ENCODE peak calls at places on chromosome 2, in four cellular contexts. A is HCT116, S is HepG2, M is H1. T is an unnamed sample.

GRCh38 chr2:156896294-156896693 is 361.2 kb upstream of the GALNT5 start:
- DNase-seq in A (no peak), S (no peak), M (no peak), T (no peak)

GRCh38 chr2:239827511-239827865 is 197.7 kb downstream of the NDUFA10 start:
- DNase-seq in A (no peak), S (no peak), M (no peak), T (no peak)

GRCh38 chr2:190578158-190579057 is 43.9 kb upstream of the NEMP2 start:
- DNase-seq in A (peak), S (peak), M (no peak), T (peak)

GRCh38 chr2:241885701-241886643 is 16.4 kb downstream of the RTP5 start:
- DNase-seq in A (no peak), S (no peak), M (no peak), T (no peak)

GRCh38 chr2:190781604-190782198 is 98.9 kb upstream of the GLS start:
- DNase-seq in A (peak), S (peak), M (no peak), T (peak)

GRCh38 chr2:205868773-205869333 is 186.6 kb downstream of the NRP2 start:
- DNase-seq in A (no peak), S (no peak), M (no peak), T (no peak)

GRCh38 chr2:226962374-226962773 is 126.5 kb downstream of the RHBDD1 start:
- DNase-seq in A (no peak), S (no peak), M (no peak), T (no peak)

GRCh38 chr2:217932661-217933325 is 70.0 kb downstream of the TNS1 start:
- DNase-seq in A (no peak), S (no peak), M (no peak), T (no peak)

GRCh38 chr2:241912021-241912555 is 42.6 kb downstream of the RTP5 start:
- DNase-seq in A (no peak), S (peak), M (no peak), T (no peak)

GRCh38 chr2:166158546-166158945 is 30.7 kb upstream of the SCN1A start:
- DNase-seq in A (no peak), S (no peak), M (no peak), T (no peak)

GRCh38 chr2:14551069-14551468 is 81.4 kb upstream of the LRATD1 start:
- DNase-seq in A (no peak), S (no peak), M (no peak), T (no peak)

GRCh38 chr2:240932724-240933047 is 26.6 kb downstream of the CROCC2 start:
- DNase-seq in A (no peak), S (no peak), M (no peak), T (no peak)

GRCh38 chr2:20097889-20098714 is 46.7 kb upstream of the LAPTM4A start:
- DNase-seq in A (peak), S (peak), M (peak), T (peak)

GRCh38 chr2:172704072-172704936 is 31.3 kb upstream of the RAPGEF4 start:
- DNase-seq in A (no peak), S (peak), M (no peak), T (peak)

GRCh38 chr2:188966079-188966571 is 8.0 kb upstream of the COL3A1 start:
- DNase-seq in A (no peak), S (no peak), M (no peak), T (no peak)

GRCh38 chr2:54648256-54648655 is 75.2 kb upstream of the EML6 start:
- DNase-seq in A (no peak), S (no peak), M (no peak), T (no peak)

GRCh38 chr2:3282056-3282998 is 95.3 kb downstream of the EIPR1 start:
- DNase-seq in A (no peak), S (no peak), M (no peak), T (no peak)

GRCh38 chr2:9463698-9464034 is 10.7 kb upstream of the IAH1 start:
- DNase-seq in A (no peak), S (no peak), M (no peak), T (no peak)
- TF ChIP-seq FOSL1 in A (no peak), S (no peak), M (no peak), T (no peak)

GRCh38 chr2:121727332-121727731 is 9.3 kb downstream of the NIFK start:
- DNase-seq in A (no peak), S (no peak), M (no peak), T (no peak)
- TF ChIP-seq FOSL1 in A (no peak), S (no peak), M (no peak), T (no peak)

GRCh38 chr2:6525371-6525770 is 340.3 kb downstream of the CMPK2 start:
- DNase-seq in A (no peak), S (no peak), M (no peak), T (no peak)

GRCh38 chr2:6524678-6525367 is 340.9 kb downstream of the CMPK2 start:
- DNase-seq in A (no peak), S (no peak), M (no peak), T (no peak)

GRCh38 chr2:6531304-6531703 is 334.4 kb downstream of the CMPK2 start:
- DNase-seq in A (no peak), S (no peak), M (no peak), T (no peak)

GRCh38 chr2:6523476-6523875 is 342.2 kb downstream of the CMPK2 start:
- DNase-seq in A (no peak), S (no peak), M (no peak), T (no peak)

DNA sequence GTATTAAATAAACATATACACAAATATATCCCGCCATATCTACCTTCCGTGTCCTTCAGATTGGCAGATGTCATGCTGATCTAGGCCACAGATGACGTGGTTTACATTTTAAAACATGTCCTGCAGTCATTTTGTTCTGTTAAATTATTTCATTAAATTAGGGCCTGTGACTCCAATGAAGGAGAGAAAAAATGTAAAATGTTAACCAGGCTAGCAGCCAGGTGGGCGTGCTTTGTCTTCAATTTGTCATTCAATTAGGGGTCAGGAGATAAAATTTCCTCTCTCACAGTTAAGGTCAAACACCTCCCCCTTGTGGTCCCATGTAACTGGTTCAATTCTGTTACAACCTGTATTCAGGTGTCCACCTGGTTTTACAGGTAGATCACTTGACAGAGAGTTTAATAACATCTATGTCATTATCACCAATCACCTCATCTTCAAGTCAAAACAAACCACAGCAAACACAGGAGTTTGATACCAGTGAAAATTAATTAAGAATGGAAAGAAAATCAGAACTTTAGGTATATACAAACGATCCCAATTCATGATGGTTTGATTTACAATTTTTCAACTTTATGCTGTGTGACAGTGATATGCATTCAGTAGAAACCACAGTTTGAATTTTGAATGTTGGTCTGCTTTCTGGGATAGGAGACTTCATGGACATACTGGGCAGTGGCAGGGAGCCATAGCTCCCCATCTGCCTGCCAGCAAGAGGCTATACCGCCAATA is 339.4 kb downstream of the CMPK2 start:
- DNase-seq in A (peak), S (peak), M (no peak), T (no peak)
- TF ChIP-seq FOSL1 in A (no peak), S (no peak), M (no peak), T (no peak)

GRCh38 chr2:208568203-208568602 is 161.6 kb downstream of the PTH2R start:
- DNase-seq in A (no peak), S (no peak), M (no peak), T (no peak)
- TF ChIP-seq FOSL1 in A (no peak), S (no peak), M (no peak), T (no peak)

GRCh38 chr2:117997872-117998454 is 15.9 kb downstream of the CCDC93 start:
- DNase-seq in A (no peak), S (no peak), M (no peak), T (no peak)
- TF ChIP-seq FOSL1 in A (no peak), S (no peak), M (no peak), T (no peak)

DNA sequence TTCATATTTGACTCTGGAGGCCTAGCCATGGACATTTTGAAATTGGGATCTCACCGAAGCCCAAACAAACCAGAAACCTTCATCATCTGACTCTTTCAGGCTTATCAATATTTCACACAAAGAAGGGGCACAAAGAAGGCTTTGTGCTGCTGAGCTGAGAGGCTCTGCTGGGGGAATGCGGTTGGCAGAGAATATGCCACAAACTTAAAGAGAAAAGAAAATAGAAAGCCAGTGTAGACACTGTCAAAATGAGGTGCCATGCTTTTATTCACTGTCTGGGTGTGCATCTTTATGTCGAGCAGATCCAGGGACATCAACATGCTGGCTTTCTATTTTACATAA is 162.6 kb downstream of the QPCT start:
- DNase-seq in A (no peak), S (no peak), M (no peak), T (no peak)
- TF ChIP-seq FOSL1 in A (no peak), S (no peak), M (no peak), T (no peak)

GRCh38 chr2:34825671-34826070 is 1226.6 kb upstream of the FAM98A start:
- DNase-seq in A (no peak), S (no peak), M (no peak), T (no peak)

GRCh38 chr2:34828481-34828880 is 1229.4 kb upstream of the FAM98A start:
- DNase-seq in A (no peak), S (no peak), M (no peak), T (no peak)

GRCh38 chr2:34836361-34836760 is 1237.3 kb upstream of the FAM98A start:
- DNase-seq in A (no peak), S (no peak), M (no peak), T (no peak)

DNA sequence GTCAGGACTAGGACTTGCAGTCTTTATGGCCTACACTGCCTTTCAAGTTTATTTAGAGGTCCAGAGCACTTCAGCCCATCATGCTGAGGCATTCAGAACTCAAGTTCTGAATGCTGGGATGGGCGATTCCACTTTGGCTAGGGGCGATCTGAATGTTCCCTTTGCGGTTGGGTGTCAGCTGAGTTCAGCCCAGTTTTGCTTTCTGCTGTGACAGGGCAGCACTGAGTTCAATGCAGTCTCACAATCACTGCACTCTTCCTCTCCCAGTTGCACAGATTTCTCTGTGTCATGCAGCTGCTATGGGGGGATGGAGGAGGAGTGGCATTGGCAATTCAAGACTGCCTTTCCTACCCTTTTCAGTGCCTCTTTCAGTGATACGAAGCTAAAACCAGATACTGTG is 1232.0 kb upstream of the FAM98A start:
- DNase-seq in A (no peak), S (no peak), M (no peak), T (no peak)
- TF ChIP-seq FOSL1 in A (no peak), S (no peak), M (no peak), T (no peak)

T was measured in K562.